ENCODE peak calls at places on chromosomes 3 and 15, in five cellular contexts. K is ascending aorta; P is cardiac muscle cell; U is CD8-positive, alpha-beta T cell; Y is transverse colon. N is an unnamed sample.

GRCh38 chr15:27826902-27827321 is 272.2 kb downstream of the OCA2 start:
- DNase-seq in Y (no peak), P (peak; percentile 21), U (no peak), K (no peak), N (no peak)

GRCh38 chr15:93037341-93038063 is 51.5 kb downstream of the RGMA start:
- DNase-seq in Y (no peak), U (no peak), K (peak; percentile 81), P (peak; percentile 55), N (no peak)

GRCh38 chr3:122149228-122149627 is 34.2 kb upstream of the CASR start:
- DNase-seq in Y (no peak), P (no peak), U (no peak), K (no peak), N (no peak)

GRCh38 chr15:78922527-78922926 is 22.3 kb downstream of the CTSH start:
- DNase-seq in K (no peak), P (no peak), U (no peak), Y (no peak), N (no peak)

GRCh38 chr3:108342829-108343478 is 46.6 kb downstream of the HHLA2 start:
- DNase-seq in U (no peak), P (peak; percentile 77), Y (no peak), K (no peak), N (peak; percentile 59)

GRCh38 chr15:31273258-31273941 is 53.2 kb upstream of the KLF13 start:
- DNase-seq in K (peak; percentile 48), Y (no peak), U (no peak), P (no peak), N (no peak)

GRCh38 chr3:45592830-45593707 is 1.5 kb upstream of the LIMD1 start:
- DNase-seq in K (peak; percentile 97), P (peak; percentile 94), U (peak; percentile 80), Y (peak; percentile 96), N (peak; percentile 75)

GRCh38 chr3:76044601-76045600 is 259.6 kb upstream of the ZNF717 start:
- DNase-seq in P (peak; percentile 16), K (no peak), Y (no peak), U (no peak), N (no peak)

GRCh38 chr3:188165596-188165995 is 11.6 kb downstream of the LPP start:
- DNase-seq in U (no peak), Y (no peak), K (peak; percentile 16), P (no peak), N (no peak)

GRCh38 chr3:6605245-6605644 is 255.7 kb upstream of the GRM7 start:
- DNase-seq in U (no peak), P (no peak), K (no peak), Y (no peak), N (no peak)

GRCh38 chr3:131912255-131912654 is 122.6 kb downstream of the CPNE4 start:
- DNase-seq in P (no peak), K (no peak), Y (no peak), U (no peak), N (no peak)

GRCh38 chr15:42108189-42108588 is 13.8 kb upstream of the PLA2G4D start:
- DNase-seq in P (no peak), K (no peak), Y (no peak), U (no peak), N (no peak)

GRCh38 chr3:184230081-184230602 is 757 bp downstream of the VWA5B2 start:
- DNase-seq in U (no peak), Y (no peak), P (no peak), K (no peak), N (no peak)

GRCh38 chr3:53836084-53836872 is 9.9 kb downstream of the CHDH start:
- DNase-seq in U (no peak), K (no peak), Y (no peak), P (no peak), N (no peak)

GRCh38 chr15:40881351-40881750 is 7.3 kb upstream of the RHOV start:
- DNase-seq in Y (no peak), K (no peak), P (no peak), U (no peak), N (no peak)

GRCh38 chr3:13112521-13113345 is 39.5 kb upstream of the IQSEC1 start:
- DNase-seq in P (no peak), Y (no peak), U (no peak), K (no peak), N (no peak)

GRCh38 chr15:80055933-80056332 is 3.5 kb upstream of the ZFAND6 start:
- DNase-seq in K (no peak), U (no peak), P (no peak), Y (no peak), N (no peak)
- H3K36me3 ChIP-seq in K (no peaks in the 10 kb centered on the region), U (no peaks in the 10 kb centered on the region), P (no peaks in the 10 kb centered on the region), Y (no peaks in the 10 kb centered on the region), N (no peaks in the 10 kb centered on the region)

DNA sequence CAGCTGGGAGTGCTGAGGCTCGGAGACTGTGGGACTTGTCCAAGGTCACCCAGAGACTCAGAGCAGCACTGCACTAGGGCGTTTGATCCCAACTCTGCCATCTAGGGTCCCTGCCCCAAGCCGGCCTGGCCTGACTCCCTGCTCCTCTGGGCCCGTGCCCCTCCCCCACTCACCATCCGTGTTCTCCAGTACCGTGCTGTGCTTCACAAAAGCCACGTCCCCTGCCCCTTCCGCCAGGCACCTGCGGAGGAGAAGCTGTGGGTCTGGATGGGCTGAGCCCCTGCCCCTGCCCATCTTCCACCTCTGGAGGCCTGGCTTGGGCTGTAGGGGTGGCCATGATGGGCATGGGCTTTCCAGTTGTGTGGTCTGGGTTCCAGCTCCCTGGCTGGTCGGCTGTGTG is 8.4 kb downstream of the MELTF start:
- DNase-seq in K (peak; percentile 58), P (no peak), U (peak; percentile 41), Y (no peak), N (no peak)
- TF ChIP-seq CTCF in K (no peak), P (no peak), U (no peak), Y (no peak), N (no peak)

GRCh38 chr3:9402410-9403228 is 5.2 kb downstream of the SETD5 start:
- DNase-seq in U (no peak), K (no peak), P (peak; percentile 73), Y (peak; percentile 74), N (no peak)
- H3K4me3 ChIP-seq in U (no peak overlapping the region), K (peak overlapping the region; percentile 2), P (peak overlapping the region; percentile 12), Y (peak overlapping the region; percentile 2), N (no peak overlapping the region)

GRCh38 chr3:101497803-101498202 is 15.2 kb downstream of the SENP7 start:
- DNase-seq in K (no peak), U (no peak), Y (no peak), P (no peak), N (no peak)

GRCh38 chr3:101500208-101500607 is 12.8 kb downstream of the SENP7 start:
- DNase-seq in P (no peak), K (no peak), U (no peak), Y (no peak), N (no peak)

DNA sequence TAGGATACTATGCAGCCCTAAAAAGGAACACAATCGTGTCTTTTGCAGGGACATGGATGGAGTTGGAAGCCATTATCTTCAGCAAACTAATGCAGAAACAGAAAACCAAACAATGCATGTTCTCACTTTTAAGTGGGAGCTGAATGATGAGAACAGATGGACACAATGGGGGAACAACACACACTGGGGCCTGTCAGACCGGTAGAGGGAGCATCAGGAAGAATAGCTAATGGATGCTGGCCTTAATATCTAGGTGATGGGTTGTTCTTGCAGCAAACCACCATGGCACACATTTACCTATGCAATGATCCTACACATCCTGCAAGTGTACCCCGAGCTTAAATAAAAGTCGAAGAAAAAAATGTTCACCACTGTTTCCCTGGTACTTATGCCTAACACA is 17.5 kb downstream of the SENP7 start:
- DNase-seq in P (no peak), Y (no peak), U (no peak), K (no peak), N (no peak)
- H3K36me3 ChIP-seq in P (no peaks in the 10 kb centered on the region), Y (no peaks in the 10 kb centered on the region), U (peaks cover 16% of the 10 kb centered on the region), K (peaks cover 15% of the 10 kb centered on the region), N (no peaks in the 10 kb centered on the region)

DNA sequence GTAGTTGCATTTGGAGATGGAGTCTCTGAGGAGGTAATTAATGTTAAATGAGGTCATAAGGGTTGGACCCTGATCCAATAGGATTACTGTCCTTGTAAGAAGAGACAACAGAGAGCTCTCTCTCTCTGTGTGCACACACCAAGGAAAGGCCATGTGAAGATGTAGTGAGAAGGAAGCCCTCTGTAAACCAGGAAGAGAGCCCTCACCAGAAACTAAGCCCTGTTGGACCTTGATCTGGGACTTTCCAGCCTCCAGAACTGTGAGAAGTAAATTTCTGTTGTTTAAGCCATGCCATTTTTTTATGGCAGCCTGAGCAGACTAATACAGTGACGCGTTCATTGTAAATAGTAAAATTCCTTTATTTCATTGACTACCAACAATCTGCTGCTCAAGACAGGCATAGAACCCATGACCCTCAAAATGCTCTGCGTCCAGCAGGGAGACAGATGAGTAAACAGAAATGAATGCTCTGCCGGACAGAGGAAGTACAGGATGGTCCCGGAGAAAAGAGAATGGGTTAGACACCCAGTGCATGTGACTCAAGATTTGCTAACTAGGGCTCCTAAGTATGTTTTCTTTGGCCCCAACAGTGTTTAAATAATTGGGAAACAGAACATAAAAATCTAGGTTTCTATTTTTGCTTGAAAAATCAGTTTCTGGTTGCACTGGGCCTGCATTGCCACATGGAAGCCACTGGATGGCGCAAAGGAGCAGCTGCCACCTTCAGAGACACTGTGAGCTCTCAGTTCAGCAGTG is 37.9 kb upstream of the TNFAIP8L3 start:
- DNase-seq in U (no peak), Y (peak; percentile 49), K (peak; percentile 81), P (peak; percentile 95), N (no peak)
- TF ChIP-seq CTCF in U (no peak), Y (peak; percentile 74), K (peak; percentile 97), P (peak; percentile 100), N (peak; percentile 85)

GRCh38 chr15:96340348-96340610 is 9.8 kb downstream of the NR2F2 start:
- DNase-seq in U (no peak), P (no peak), K (no peak), Y (no peak), N (no peak)
- H3K4me3 ChIP-seq in U (no peak overlapping the region), P (peak overlapping the region; percentile 71), K (peak overlapping the region; percentile 95), Y (peak overlapping the region; percentile 86), N (no peak overlapping the region)

GRCh38 chr3:172315401-172316091 is 132.7 kb downstream of the GHSR start:
- DNase-seq in P (peak; percentile 81), U (no peak), K (peak; percentile 62), Y (peak; percentile 43), N (no peak)

GRCh38 chr3:172312711-172313110 is 135.5 kb downstream of the GHSR start:
- DNase-seq in K (no peak), Y (no peak), P (no peak), U (no peak), N (no peak)

GRCh38 chr3:172314616-172315015 is 133.6 kb downstream of the GHSR start:
- DNase-seq in K (no peak), P (no peak), Y (no peak), U (no peak), N (no peak)

GRCh38 chr3:172312006-172312405 is 136.2 kb downstream of the GHSR start:
- DNase-seq in Y (no peak), U (no peak), P (peak; percentile 36), K (no peak), N (no peak)

GRCh38 chr3:172313671-172314070 is 134.6 kb downstream of the GHSR start:
- DNase-seq in U (no peak), P (no peak), Y (no peak), K (no peak), N (no peak)
- H3K36me3 ChIP-seq in U (no peaks in the 10 kb centered on the region), P (peaks cover 21% of the 10 kb centered on the region), Y (no peaks in the 10 kb centered on the region), K (peaks cover 26% of the 10 kb centered on the region), N (peaks cover 7% of the 10 kb centered on the region)